ENCODE peak calls at places on chromosomes 12 and 14, in six cellular contexts. O is CD8-positive, alpha-beta T cell; G is AG04450; L is A549; P is Peyer's patch; J is GM12864. M is an unnamed sample.

GRCh38 chr12:65415826-65416225 is 137.3 kb downstream of the MSRB3 start:
- DNase-seq in O (no peak), G (no peak), L (no peak), P (no peak), J (no peak), M (no peak)

GRCh38 chr14:31718985-31719384 is 157.8 kb downstream of the NUBPL start:
- DNase-seq in O (no peak), G (no peak), L (no peak), P (no peak), J (no peak), M (no peak)

GRCh38 chr14:90513151-90514014 is 116.6 kb downstream of the CALM1 start:
- DNase-seq in O (no peak), G (no peak), L (no peak), P (peak), J (no peak), M (peak)

GRCh38 chr12:70267550-70267949 is 24.3 kb downstream of the CNOT2 start:
- DNase-seq in O (no peak), G (peak), L (no peak), P (no peak), J (no peak), M (peak)

GRCh38 chr14:84087986-84088531 is 1441.9 kb upstream of the FLRT2 start:
- DNase-seq in O (no peak), G (peak), L (no peak), P (no peak), J (no peak), M (peak)

GRCh38 chr12:1117371-1117770 is 126.3 kb downstream of the ERC1 start:
- DNase-seq in O (no peak), G (no peak), L (no peak), P (no peak), J (no peak), M (no peak)

GRCh38 chr14:50363734-50364113 is 33.0 kb downstream of the CDKL1 start:
- DNase-seq in O (peak), G (no peak), L (no peak), P (peak), J (peak), M (peak)

GRCh38 chr14:38238881-38239280 is 17.0 kb downstream of the CLEC14A start:
- DNase-seq in O (no peak), G (no peak), L (no peak), P (no peak), J (no peak), M (no peak)

GRCh38 chr12:14691560-14691959 is 4.8 kb downstream of the GUCY2C start:
- DNase-seq in O (no peak), G (no peak), L (no peak), P (peak), J (no peak), M (no peak)

GRCh38 chr12:131368073-131369071 is 342.5 kb upstream of the SFSWAP start:
- DNase-seq in O (no peak), G (no peak), L (no peak), P (peak), J (no peak), M (no peak)

GRCh38 chr12:69151254-69151751 is 88.1 kb upstream of the CPSF6 start:
- DNase-seq in O (no peak), G (no peak), L (no peak), P (no peak), J (no peak), M (no peak)

GRCh38 chr12:113092478-113093408 is 36.2 kb downstream of the DTX1 start:
- DNase-seq in O (no peak), G (no peak), L (peak), P (peak), J (no peak), M (no peak)
- TF ChIP-seq CTCF in O (no peak), G (no peak), L (peak), P (no peak), J (peak), M (peak)

DNA sequence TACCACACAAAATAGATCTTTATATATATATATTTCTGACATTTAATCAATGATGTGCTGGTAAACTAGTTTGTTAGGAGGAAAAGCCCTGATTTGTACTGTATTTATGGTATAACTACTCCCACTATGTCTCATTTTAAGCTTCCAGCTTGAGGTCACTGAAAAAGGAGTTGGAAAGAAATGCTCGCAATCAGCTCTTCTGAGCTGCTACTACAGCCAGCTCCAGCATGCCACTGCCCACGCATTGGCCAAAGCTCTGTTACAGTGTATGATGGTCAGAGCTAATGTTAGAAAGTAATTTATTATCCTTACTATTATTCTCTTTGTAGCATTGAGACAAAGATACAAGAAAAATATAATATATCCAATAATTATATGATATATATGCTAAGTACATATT is 55.0 kb upstream of the PCED1B start:
- DNase-seq in O (no peak), G (no peak), L (no peak), P (no peak), J (no peak), M (peak)
- H3K4me3 ChIP-seq in O (no peak), G (no peak), L (no peak), P (no peak), J (no peak), M (no peak)

DNA sequence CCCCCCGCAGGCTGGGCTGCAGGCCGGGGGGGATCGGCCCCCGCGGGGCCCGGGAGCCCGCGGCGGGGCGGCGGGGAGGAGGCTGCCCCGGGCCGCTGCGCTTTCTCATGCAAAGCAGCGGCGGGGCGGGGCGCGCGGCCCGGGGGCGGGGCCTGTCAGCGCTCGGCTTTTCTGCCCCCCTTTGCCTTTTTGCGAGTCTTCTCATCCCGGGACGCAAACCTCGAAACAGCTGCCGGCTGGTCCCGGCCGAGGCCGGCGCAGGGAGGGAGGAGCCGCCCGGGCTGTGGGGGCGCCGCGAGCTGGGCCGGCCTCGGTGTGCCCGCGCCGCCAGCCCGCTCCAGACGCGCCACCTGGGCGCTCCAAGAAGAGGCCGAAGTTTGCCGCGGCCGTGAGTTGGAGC is at the start of gene FZD10:
- DNase-seq in O (no peak), G (no peak), L (no peak), P (peak), J (no peak), M (no peak)
- TF ChIP-seq CTCF in O (no peak), G (no peak), L (no peak), P (no peak), J (no peak), M (no peak)

GRCh38 chr12:122064780-122065588 is 13.6 kb upstream of the MLXIP start:
- DNase-seq in O (no peak), G (no peak), L (no peak), P (no peak), J (no peak), M (peak)
- H3K4me3 ChIP-seq in O (no peak), G (no peak), L (no peak), P (no peak), J (no peak), M (peak)

GRCh38 chr14:88791252-88791621 is 1.5 kb downstream of the EML5 start:
- DNase-seq in O (no peak), G (no peak), L (no peak), P (no peak), J (no peak), M (no peak)

GRCh38 chr14:88790501-88791251 is 2.1 kb downstream of the EML5 start:
- DNase-seq in O (no peak), G (no peak), L (no peak), P (no peak), J (no peak), M (no peak)

GRCh38 chr14:88793259-88793625 is 489 bp upstream of the EML5 start:
- DNase-seq in O (no peak), G (no peak), L (no peak), P (peak), J (no peak), M (no peak)

GRCh38 chr14:88791629-88792571 is 853 bp downstream of the EML5 start:
- DNase-seq in O (no peak), G (no peak), L (peak), P (peak), J (no peak), M (no peak)

GRCh38 chr14:88792572-88793258 is at the start of gene EML5:
- DNase-seq in O (peak), G (peak), L (peak), P (peak), J (peak), M (peak)
- TF ChIP-seq CTCF in O (peak), G (peak), L (peak), P (peak), J (peak), M (peak)

GRCh38 chr12:110579889-110580253 is 3.2 kb downstream of the PPTC7 start:
- DNase-seq in O (no peak), G (no peak), L (no peak), P (no peak), J (no peak), M (no peak)

GRCh38 chr12:110576504-110576903 is 6.6 kb downstream of the PPTC7 start:
- DNase-seq in O (no peak), G (no peak), L (no peak), P (no peak), J (no peak), M (no peak)

GRCh38 chr12:110579239-110579888 is 3.8 kb downstream of the PPTC7 start:
- DNase-seq in O (no peak), G (no peak), L (no peak), P (no peak), J (no peak), M (no peak)

GRCh38 chr12:110578522-110579238 is 4.4 kb downstream of the PPTC7 start:
- DNase-seq in O (no peak), G (no peak), L (no peak), P (no peak), J (no peak), M (no peak)

GRCh38 chr12:110577717-110578521 is 5.2 kb downstream of the PPTC7 start:
- DNase-seq in O (peak), G (no peak), L (peak), P (no peak), J (peak), M (peak)
- H3K4me3 ChIP-seq in O (peak), G (peak), L (peak), P (no peak), J (peak), M (no peak)

DNA sequence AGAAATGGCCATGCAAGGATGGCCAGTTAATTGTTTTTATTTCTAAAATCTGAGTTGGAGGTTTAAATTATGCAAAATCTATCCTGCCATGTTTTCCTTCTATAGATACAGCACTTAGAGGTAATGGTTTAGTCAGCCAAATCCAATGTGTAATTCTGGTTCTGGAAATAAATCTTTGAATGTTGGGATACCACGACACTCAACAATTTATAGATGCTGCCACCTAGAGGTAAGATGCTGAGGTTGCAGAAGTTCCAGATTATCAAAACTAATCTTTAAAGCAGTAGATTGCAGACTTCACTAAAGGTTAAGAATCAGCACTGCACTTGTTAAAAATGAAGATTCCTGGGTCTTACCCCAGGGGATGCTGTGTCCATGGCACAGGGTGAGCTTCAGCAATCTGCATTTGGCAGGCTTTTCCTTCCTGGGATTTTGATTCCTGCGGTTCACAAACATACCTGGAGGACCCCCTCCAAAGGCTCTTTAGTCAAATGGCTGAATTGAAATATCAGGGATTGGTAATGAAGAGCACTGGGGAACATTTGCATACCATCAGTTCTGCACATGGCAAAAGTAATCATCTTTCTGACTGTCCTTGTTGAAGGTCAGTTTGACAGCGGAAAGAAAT is 53.4 kb upstream of the ANO4 start:
- DNase-seq in O (no peak), G (no peak), L (peak), P (peak), J (no peak), M (peak)
- TF ChIP-seq CTCF in O (peak), G (peak), L (peak), P (peak), J (peak), M (peak)

GRCh38 chr14:102644523-102644922 is 52.1 kb downstream of the RCOR1 start:
- DNase-seq in O (no peak), G (no peak), L (no peak), P (no peak), J (no peak), M (no peak)

GRCh38 chr14:102645746-102646440 is 53.4 kb downstream of the RCOR1 start:
- DNase-seq in O (no peak), G (no peak), L (no peak), P (no peak), J (no peak), M (peak)

GRCh38 chr14:102652194-102652593 is 59.7 kb downstream of the RCOR1 start:
- DNase-seq in O (no peak), G (no peak), L (no peak), P (no peak), J (no peak), M (no peak)

GRCh38 chr14:102646615-102647014 is 54.2 kb downstream of the RCOR1 start:
- DNase-seq in O (no peak), G (no peak), L (no peak), P (no peak), J (no peak), M (no peak)
- H3K4me3 ChIP-seq in O (no peak), G (no peak), L (no peak), P (no peak), J (no peak), M (no peak)

GRCh38 chr14:61753631-61754030 is 8.6 kb upstream of the SNAPC1 start:
- DNase-seq in O (no peak), G (no peak), L (no peak), P (no peak), J (no peak), M (no peak)
- TF ChIP-seq CTCF in O (no peak), G (peak), L (no peak), P (no peak), J (peak), M (peak)

M was measured in fibroblast of pulmonary artery.